ENCODE peak calls at places on chromosome 9, in seven cellular contexts. One of them, this sample, is unnamed.

GRCh38 chr9:92635760-92636159 is 34.2 kb downstream of the IPPK start:
- DNase-seq in vagina: peak; percentile 44
- DNase-seq in CD4-positive, CD25-positive, alpha-beta regulatory T cell: no peak
- DNase-seq in psoas muscle: no peak
- DNase-seq in heart left ventricle: no peak
- DNase-seq in stomach: peak; percentile 2
- DNase-seq in GM23248: no peak
- DNase-seq in this sample: no peak

GRCh38 chr9:89438194-89438593 is 59.7 kb downstream of the SEMA4D start:
- DNase-seq in vagina: no peak
- DNase-seq in CD4-positive, CD25-positive, alpha-beta regulatory T cell: no peak
- DNase-seq in psoas muscle: peak; percentile 8
- DNase-seq in heart left ventricle: no peak
- DNase-seq in stomach: no peak
- DNase-seq in GM23248: no peak
- DNase-seq in this sample: no peak

GRCh38 chr9:97735070-97735600 is 38.0 kb upstream of the XPA start:
- DNase-seq in vagina: no peak
- DNase-seq in CD4-positive, CD25-positive, alpha-beta regulatory T cell: no peak
- DNase-seq in psoas muscle: no peak
- DNase-seq in heart left ventricle: no peak
- DNase-seq in stomach: no peak
- DNase-seq in GM23248: no peak
- DNase-seq in this sample: no peak

GRCh38 chr9:128902351-128903078 is 18.3 kb upstream of the PHYHD1 start:
- DNase-seq in vagina: no peak
- DNase-seq in CD4-positive, CD25-positive, alpha-beta regulatory T cell: peak; percentile 98
- DNase-seq in psoas muscle: no peak
- DNase-seq in heart left ventricle: peak; percentile 64
- DNase-seq in stomach: peak; percentile 66
- DNase-seq in GM23248: no peak
- DNase-seq in this sample: no peak

GRCh38 chr9:98007251-98007928 is 24.2 kb downstream of the ANP32B start:
- DNase-seq in vagina: no peak
- DNase-seq in CD4-positive, CD25-positive, alpha-beta regulatory T cell: peak; percentile 30
- DNase-seq in psoas muscle: no peak
- DNase-seq in heart left ventricle: no peak
- DNase-seq in stomach: no peak
- DNase-seq in GM23248: peak; percentile 25
- DNase-seq in this sample: no peak

GRCh38 chr9:114810614-114811013 is 4.8 kb upstream of the TNFSF15 start:
- DNase-seq in vagina: no peak
- DNase-seq in CD4-positive, CD25-positive, alpha-beta regulatory T cell: no peak
- DNase-seq in psoas muscle: no peak
- DNase-seq in heart left ventricle: no peak
- DNase-seq in stomach: no peak
- DNase-seq in GM23248: no peak
- DNase-seq in this sample: no peak

GRCh38 chr9:114718801-114719221 is 36.8 kb upstream of the TEX48 start:
- DNase-seq in vagina: no peak
- DNase-seq in CD4-positive, CD25-positive, alpha-beta regulatory T cell: peak; percentile 99
- DNase-seq in psoas muscle: no peak
- DNase-seq in heart left ventricle: no peak
- DNase-seq in stomach: peak; percentile 59
- DNase-seq in GM23248: no peak
- DNase-seq in this sample: no peak

GRCh38 chr9:32300373-32300772 is 84.1 kb upstream of the ACO1 start:
- DNase-seq in vagina: no peak
- DNase-seq in CD4-positive, CD25-positive, alpha-beta regulatory T cell: no peak
- DNase-seq in psoas muscle: no peak
- DNase-seq in heart left ventricle: no peak
- DNase-seq in stomach: no peak
- DNase-seq in GM23248: no peak
- DNase-seq in this sample: no peak

GRCh38 chr9:69578026-69578425 is 94.1 kb downstream of the APBA1 start:
- DNase-seq in vagina: no peak
- DNase-seq in CD4-positive, CD25-positive, alpha-beta regulatory T cell: no peak
- DNase-seq in psoas muscle: peak; percentile 58
- DNase-seq in heart left ventricle: peak; percentile 58
- DNase-seq in stomach: no peak
- DNase-seq in GM23248: no peak
- DNase-seq in this sample: no peak

GRCh38 chr9:71191708-71192107 is 70.3 kb upstream of the TRPM3 start:
- DNase-seq in vagina: no peak
- DNase-seq in CD4-positive, CD25-positive, alpha-beta regulatory T cell: no peak
- DNase-seq in psoas muscle: no peak
- DNase-seq in heart left ventricle: no peak
- DNase-seq in stomach: no peak
- DNase-seq in GM23248: no peak
- DNase-seq in this sample: no peak

GRCh38 chr9:31608413-31608812 is 776.0 kb upstream of the ACO1 start:
- DNase-seq in vagina: no peak
- DNase-seq in CD4-positive, CD25-positive, alpha-beta regulatory T cell: no peak
- DNase-seq in psoas muscle: no peak
- DNase-seq in heart left ventricle: no peak
- DNase-seq in stomach: no peak
- DNase-seq in GM23248: no peak
- DNase-seq in this sample: peak; percentile 76

GRCh38 chr9:127868278-127868903 is 9.1 kb downstream of the AK1 start:
- DNase-seq in vagina: no peak
- DNase-seq in CD4-positive, CD25-positive, alpha-beta regulatory T cell: no peak
- DNase-seq in psoas muscle: no peak
- DNase-seq in heart left ventricle: peak; percentile 31
- DNase-seq in stomach: no peak
- DNase-seq in GM23248: no peak
- DNase-seq in this sample: no peak

GRCh38 chr9:130970052-130970451 is 31.0 kb upstream of the FIBCD1 start:
- DNase-seq in vagina: no peak
- DNase-seq in CD4-positive, CD25-positive, alpha-beta regulatory T cell: no peak
- DNase-seq in psoas muscle: no peak
- DNase-seq in heart left ventricle: no peak
- DNase-seq in stomach: no peak
- DNase-seq in GM23248: no peak
- DNase-seq in this sample: no peak

GRCh38 chr9:133995012-133995896 is 3.1 kb upstream of the VAV2 start:
- DNase-seq in vagina: no peak
- DNase-seq in CD4-positive, CD25-positive, alpha-beta regulatory T cell: no peak
- DNase-seq in psoas muscle: peak; percentile 37
- DNase-seq in heart left ventricle: no peak
- DNase-seq in stomach: no peak
- DNase-seq in GM23248: peak; percentile 29
- DNase-seq in this sample: no peak

GRCh38 chr9:546797-547223 is 294.7 kb upstream of the DMRT1 start:
- DNase-seq in vagina: no peak
- DNase-seq in CD4-positive, CD25-positive, alpha-beta regulatory T cell: peak; percentile 27
- DNase-seq in psoas muscle: no peak
- DNase-seq in heart left ventricle: no peak
- DNase-seq in stomach: no peak
- DNase-seq in GM23248: peak; percentile 15
- DNase-seq in this sample: peak; percentile 46

GRCh38 chr9:130262771-130263170 is 2.8 kb upstream of the HMCN2 start:
- DNase-seq in vagina: no peak
- DNase-seq in CD4-positive, CD25-positive, alpha-beta regulatory T cell: no peak
- DNase-seq in psoas muscle: no peak
- DNase-seq in heart left ventricle: no peak
- DNase-seq in stomach: no peak
- DNase-seq in GM23248: no peak
- DNase-seq in this sample: no peak

GRCh38 chr9:121372563-121373400 is 2.7 kb upstream of the STOM start:
- DNase-seq in vagina: no peak
- DNase-seq in CD4-positive, CD25-positive, alpha-beta regulatory T cell: no peak
- DNase-seq in psoas muscle: no peak
- DNase-seq in heart left ventricle: no peak
- DNase-seq in stomach: peak; percentile 36
- DNase-seq in GM23248: peak; percentile 68
- DNase-seq in this sample: peak; percentile 88

GRCh38 chr9:15104826-15105420 is 194.7 kb upstream of the FREM1 start:
- DNase-seq in vagina: no peak
- DNase-seq in CD4-positive, CD25-positive, alpha-beta regulatory T cell: peak; percentile 49
- DNase-seq in psoas muscle: no peak
- DNase-seq in heart left ventricle: no peak
- DNase-seq in stomach: no peak
- DNase-seq in GM23248: peak; percentile 52
- DNase-seq in this sample: peak; percentile 69

GRCh38 chr9:69582544-69583297 is 89.5 kb downstream of the APBA1 start:
- DNase-seq in vagina: no peak
- DNase-seq in CD4-positive, CD25-positive, alpha-beta regulatory T cell: no peak
- DNase-seq in psoas muscle: no peak
- DNase-seq in heart left ventricle: peak; percentile 62
- DNase-seq in stomach: no peak
- DNase-seq in GM23248: no peak
- DNase-seq in this sample: no peak

GRCh38 chr9:20805766-20806165 is 121.7 kb downstream of the FOCAD start:
- DNase-seq in vagina: no peak
- DNase-seq in CD4-positive, CD25-positive, alpha-beta regulatory T cell: no peak
- DNase-seq in psoas muscle: no peak
- DNase-seq in heart left ventricle: no peak
- DNase-seq in stomach: no peak
- DNase-seq in GM23248: no peak
- DNase-seq in this sample: no peak

GRCh38 chr9:116270559-116270958 is 117.0 kb downstream of the PAPPA start:
- DNase-seq in vagina: no peak
- DNase-seq in CD4-positive, CD25-positive, alpha-beta regulatory T cell: no peak
- DNase-seq in psoas muscle: no peak
- DNase-seq in heart left ventricle: no peak
- DNase-seq in stomach: no peak
- DNase-seq in GM23248: peak; percentile 28
- DNase-seq in this sample: peak; percentile 41

GRCh38 chr9:114851301-114851700 is 45.5 kb upstream of the TNFSF15 start:
- DNase-seq in vagina: no peak
- DNase-seq in CD4-positive, CD25-positive, alpha-beta regulatory T cell: no peak
- DNase-seq in psoas muscle: no peak
- DNase-seq in heart left ventricle: no peak
- DNase-seq in stomach: no peak
- DNase-seq in GM23248: no peak
- DNase-seq in this sample: no peak

GRCh38 chr9:93031629-93032431 is 26.7 kb upstream of the SUSD3 start:
- DNase-seq in vagina: no peak
- DNase-seq in CD4-positive, CD25-positive, alpha-beta regulatory T cell: no peak
- DNase-seq in psoas muscle: no peak
- DNase-seq in heart left ventricle: no peak
- DNase-seq in stomach: no peak
- DNase-seq in GM23248: peak; percentile 53
- DNase-seq in this sample: peak; percentile 51

GRCh38 chr9:72589684-72590555 is 68.5 kb downstream of the TMC1 start:
- DNase-seq in vagina: peak; percentile 13
- DNase-seq in CD4-positive, CD25-positive, alpha-beta regulatory T cell: peak; percentile 57
- DNase-seq in psoas muscle: no peak
- DNase-seq in heart left ventricle: no peak
- DNase-seq in stomach: no peak
- DNase-seq in GM23248: peak; percentile 21
- DNase-seq in this sample: peak; percentile 43

GRCh38 chr9:129312251-129312650 is 134.2 kb upstream of the IER5L start:
- DNase-seq in vagina: no peak
- DNase-seq in CD4-positive, CD25-positive, alpha-beta regulatory T cell: no peak
- DNase-seq in psoas muscle: peak; percentile 36
- DNase-seq in heart left ventricle: no peak
- DNase-seq in stomach: no peak
- DNase-seq in GM23248: no peak
- DNase-seq in this sample: no peak

GRCh38 chr9:86563350-86563749 is 209.1 kb upstream of the TUT7 start:
- DNase-seq in vagina: no peak
- DNase-seq in CD4-positive, CD25-positive, alpha-beta regulatory T cell: no peak
- DNase-seq in psoas muscle: no peak
- DNase-seq in heart left ventricle: no peak
- DNase-seq in stomach: no peak
- DNase-seq in GM23248: peak; percentile 82
- DNase-seq in this sample: peak; percentile 57

GRCh38 chr9:4196886-4197285 is 103.0 kb downstream of the GLIS3 start:
- DNase-seq in vagina: no peak
- DNase-seq in CD4-positive, CD25-positive, alpha-beta regulatory T cell: peak; percentile 1
- DNase-seq in psoas muscle: no peak
- DNase-seq in heart left ventricle: no peak
- DNase-seq in stomach: no peak
- DNase-seq in GM23248: no peak
- DNase-seq in this sample: no peak

GRCh38 chr9:4195285-4195684 is 104.6 kb downstream of the GLIS3 start:
- DNase-seq in vagina: no peak
- DNase-seq in CD4-positive, CD25-positive, alpha-beta regulatory T cell: no peak
- DNase-seq in psoas muscle: no peak
- DNase-seq in heart left ventricle: no peak
- DNase-seq in stomach: no peak
- DNase-seq in GM23248: no peak
- DNase-seq in this sample: no peak

GRCh38 chr9:4193391-4193790 is 106.5 kb downstream of the GLIS3 start:
- DNase-seq in vagina: no peak
- DNase-seq in CD4-positive, CD25-positive, alpha-beta regulatory T cell: no peak
- DNase-seq in psoas muscle: no peak
- DNase-seq in heart left ventricle: no peak
- DNase-seq in stomach: no peak
- DNase-seq in GM23248: no peak
- DNase-seq in this sample: no peak

GRCh38 chr9:4196376-4196775 is 103.5 kb downstream of the GLIS3 start:
- DNase-seq in vagina: no peak
- DNase-seq in CD4-positive, CD25-positive, alpha-beta regulatory T cell: no peak
- DNase-seq in psoas muscle: no peak
- DNase-seq in heart left ventricle: no peak
- DNase-seq in stomach: no peak
- DNase-seq in GM23248: no peak
- DNase-seq in this sample: no peak

GRCh38 chr9:4197548-4197947 is 102.3 kb downstream of the GLIS3 start:
- DNase-seq in vagina: no peak
- DNase-seq in CD4-positive, CD25-positive, alpha-beta regulatory T cell: peak; percentile 10
- DNase-seq in psoas muscle: no peak
- DNase-seq in heart left ventricle: no peak
- DNase-seq in stomach: no peak
- DNase-seq in GM23248: peak; percentile 19
- DNase-seq in this sample: no peak
- H3K4me3 ChIP-seq in vagina: no peak overlapping the region
- H3K4me3 ChIP-seq in CD4-positive, CD25-positive, alpha-beta regulatory T cell: no peak overlapping the region
- H3K4me3 ChIP-seq in psoas muscle: no peak overlapping the region
- H3K4me3 ChIP-seq in heart left ventricle: no peak overlapping the region
- H3K4me3 ChIP-seq in stomach: no peak overlapping the region
- H3K4me3 ChIP-seq in GM23248: no peak overlapping the region
- H3K4me3 ChIP-seq in this sample: no peak overlapping the region

GRCh38 chr9:22863106-22863505 is 416.5 kb downstream of the DMRTA1 start:
- DNase-seq in vagina: no peak
- DNase-seq in CD4-positive, CD25-positive, alpha-beta regulatory T cell: no peak
- DNase-seq in psoas muscle: peak; percentile 28
- DNase-seq in heart left ventricle: no peak
- DNase-seq in stomach: no peak
- DNase-seq in GM23248: no peak
- DNase-seq in this sample: no peak
- H3K9me3 ChIP-seq in vagina: no peaks in the 10 kb centered on the region
- H3K9me3 ChIP-seq in CD4-positive, CD25-positive, alpha-beta regulatory T cell: no peaks in the 10 kb centered on the region
- H3K9me3 ChIP-seq in psoas muscle: peaks cover 10% of the 10 kb centered on the region
- H3K9me3 ChIP-seq in heart left ventricle: no peaks in the 10 kb centered on the region
- H3K9me3 ChIP-seq in stomach: peaks cover 16% of the 10 kb centered on the region
- H3K9me3 ChIP-seq in GM23248: no peaks in the 10 kb centered on the region
- H3K9me3 ChIP-seq in this sample: peaks cover 5% of the 10 kb centered on the region

GRCh38 chr9:3528466-3528865 is 2.7 kb upstream of the RFX3 start:
- DNase-seq in vagina: no peak
- DNase-seq in CD4-positive, CD25-positive, alpha-beta regulatory T cell: peak; percentile 91
- DNase-seq in psoas muscle: no peak
- DNase-seq in heart left ventricle: no peak
- DNase-seq in stomach: no peak
- DNase-seq in GM23248: no peak
- DNase-seq in this sample: no peak
- H3K4me3 ChIP-seq in vagina: no peak overlapping the region
- H3K4me3 ChIP-seq in CD4-positive, CD25-positive, alpha-beta regulatory T cell: peak overlapping the region; percentile 95
- H3K4me3 ChIP-seq in psoas muscle: peak overlapping the region; percentile 80
- H3K4me3 ChIP-seq in heart left ventricle: no peak overlapping the region
- H3K4me3 ChIP-seq in stomach: no peak overlapping the region
- H3K4me3 ChIP-seq in GM23248: no peak overlapping the region
- H3K4me3 ChIP-seq in this sample: no peak overlapping the region

GRCh38 chr9:113057193-113057592 is 669 bp upstream of the ZFP37 start:
- DNase-seq in vagina: no peak
- DNase-seq in CD4-positive, CD25-positive, alpha-beta regulatory T cell: no peak
- DNase-seq in psoas muscle: no peak
- DNase-seq in heart left ventricle: no peak
- DNase-seq in stomach: no peak
- DNase-seq in GM23248: no peak
- DNase-seq in this sample: no peak
- H3K9me3 ChIP-seq in vagina: peaks cover 18% of the 10 kb centered on the region
- H3K9me3 ChIP-seq in CD4-positive, CD25-positive, alpha-beta regulatory T cell: peaks cover 49% of the 10 kb centered on the region
- H3K9me3 ChIP-seq in psoas muscle: peaks cover 44% of the 10 kb centered on the region
- H3K9me3 ChIP-seq in heart left ventricle: peaks cover 34% of the 10 kb centered on the region
- H3K9me3 ChIP-seq in stomach: peaks cover 77% of the 10 kb centered on the region
- H3K9me3 ChIP-seq in GM23248: no peaks in the 10 kb centered on the region
- H3K9me3 ChIP-seq in this sample: peaks cover 60% of the 10 kb centered on the region

This sample was measured in adipocyte.